ENCODE peak calls at places on chromosomes 16 and 17, in five cellular contexts. One of them, this sample, is unnamed.
A peak's percentile ranks its signal among the peaks of the same experiment; 100 is the strongest.

GRCh38 chr16:57601801-57602478 is 26.5 kb upstream of the ADGRG1 start:
- DNase-seq in stimulated activated naive B cell treated with anti-CD40 and anti-IgM and Interleukin-4, amounts not matched to agents 10 μg/mL and 1 μg/mL and 100 μg/mL, for 72 hours: peak; percentile 70
- DNase-seq in cerebellum: no peak
- DNase-seq in stimulated activated CD4-positive, alpha-beta T cell treated with anti-CD3 and anti-CD28 coated beads, Interleukin-4, amount 100 ng/mL, for 4 hours: no peak
- DNase-seq in left cardiac atrium: no peak
- DNase-seq in this sample: no peak

GRCh38 chr16:88566158-88566557 is 4.0 kb upstream of the ZC3H18 start:
- DNase-seq in stimulated activated CD4-positive, alpha-beta T cell treated with anti-CD3 and anti-CD28 coated beads, Interleukin-4, amount 100 ng/mL, for 4 hours: peak; percentile 63
- DNase-seq in cerebellum: no peak
- DNase-seq in stimulated activated naive B cell treated with anti-CD40 and anti-IgM and Interleukin-4, amounts not matched to agents 10 μg/mL and 1 μg/mL and 100 μg/mL, for 72 hours: no peak
- DNase-seq in left cardiac atrium: no peak
- DNase-seq in this sample: no peak

GRCh38 chr17:4405038-4405669 is 28.6 kb upstream of the SPNS3 start:
- DNase-seq in stimulated activated CD4-positive, alpha-beta T cell treated with anti-CD3 and anti-CD28 coated beads, Interleukin-4, amount 100 ng/mL, for 4 hours: no peak
- DNase-seq in stimulated activated naive B cell treated with anti-CD40 and anti-IgM and Interleukin-4, amounts not matched to agents 10 μg/mL and 1 μg/mL and 100 μg/mL, for 72 hours: no peak
- DNase-seq in left cardiac atrium: no peak
- DNase-seq in cerebellum: no peak
- DNase-seq in this sample: no peak

GRCh38 chr17:74972107-74972972 is at the start of gene HID1:
- DNase-seq in cerebellum: peak; percentile 94
- DNase-seq in left cardiac atrium: peak; percentile 74
- DNase-seq in stimulated activated naive B cell treated with anti-CD40 and anti-IgM and Interleukin-4, amounts not matched to agents 10 μg/mL and 1 μg/mL and 100 μg/mL, for 72 hours: no peak
- DNase-seq in stimulated activated CD4-positive, alpha-beta T cell treated with anti-CD3 and anti-CD28 coated beads, Interleukin-4, amount 100 ng/mL, for 4 hours: peak; percentile 76
- DNase-seq in this sample: peak; percentile 74

GRCh38 chr17:22373911-22374310 is 681.6 kb downstream of the KCNJ18 start:
- DNase-seq in cerebellum: no peak
- DNase-seq in left cardiac atrium: no peak
- DNase-seq in stimulated activated naive B cell treated with anti-CD40 and anti-IgM and Interleukin-4, amounts not matched to agents 10 μg/mL and 1 μg/mL and 100 μg/mL, for 72 hours: no peak
- DNase-seq in stimulated activated CD4-positive, alpha-beta T cell treated with anti-CD3 and anti-CD28 coated beads, Interleukin-4, amount 100 ng/mL, for 4 hours: no peak
- DNase-seq in this sample: no peak

GRCh38 chr16:81733295-81733694 is 45.8 kb upstream of the PLCG2 start:
- DNase-seq in stimulated activated CD4-positive, alpha-beta T cell treated with anti-CD3 and anti-CD28 coated beads, Interleukin-4, amount 100 ng/mL, for 4 hours: no peak
- DNase-seq in cerebellum: no peak
- DNase-seq in stimulated activated naive B cell treated with anti-CD40 and anti-IgM and Interleukin-4, amounts not matched to agents 10 μg/mL and 1 μg/mL and 100 μg/mL, for 72 hours: no peak
- DNase-seq in left cardiac atrium: no peak
- DNase-seq in this sample: no peak

GRCh38 chr17:44921122-44921882 is 6.0 kb upstream of the GFAP start:
- DNase-seq in stimulated activated naive B cell treated with anti-CD40 and anti-IgM and Interleukin-4, amounts not matched to agents 10 μg/mL and 1 μg/mL and 100 μg/mL, for 72 hours: no peak
- DNase-seq in cerebellum: no peak
- DNase-seq in stimulated activated CD4-positive, alpha-beta T cell treated with anti-CD3 and anti-CD28 coated beads, Interleukin-4, amount 100 ng/mL, for 4 hours: no peak
- DNase-seq in left cardiac atrium: no peak
- DNase-seq in this sample: no peak

GRCh38 chr17:45146616-45147101 is 1.6 kb upstream of the HEXIM1 start:
- DNase-seq in cerebellum: no peak
- DNase-seq in left cardiac atrium: peak; percentile 35
- DNase-seq in stimulated activated CD4-positive, alpha-beta T cell treated with anti-CD3 and anti-CD28 coated beads, Interleukin-4, amount 100 ng/mL, for 4 hours: no peak
- DNase-seq in stimulated activated naive B cell treated with anti-CD40 and anti-IgM and Interleukin-4, amounts not matched to agents 10 μg/mL and 1 μg/mL and 100 μg/mL, for 72 hours: no peak
- DNase-seq in this sample: no peak

GRCh38 chr16:4158143-4159093 is 42.2 kb upstream of the ADCY9 start:
- DNase-seq in stimulated activated CD4-positive, alpha-beta T cell treated with anti-CD3 and anti-CD28 coated beads, Interleukin-4, amount 100 ng/mL, for 4 hours: no peak
- DNase-seq in stimulated activated naive B cell treated with anti-CD40 and anti-IgM and Interleukin-4, amounts not matched to agents 10 μg/mL and 1 μg/mL and 100 μg/mL, for 72 hours: no peak
- DNase-seq in cerebellum: no peak
- DNase-seq in left cardiac atrium: no peak
- DNase-seq in this sample: no peak

GRCh38 chr17:62126292-62126691 is 61.2 kb upstream of the MED13 start:
- DNase-seq in left cardiac atrium: no peak
- DNase-seq in stimulated activated naive B cell treated with anti-CD40 and anti-IgM and Interleukin-4, amounts not matched to agents 10 μg/mL and 1 μg/mL and 100 μg/mL, for 72 hours: no peak
- DNase-seq in stimulated activated CD4-positive, alpha-beta T cell treated with anti-CD3 and anti-CD28 coated beads, Interleukin-4, amount 100 ng/mL, for 4 hours: no peak
- DNase-seq in cerebellum: no peak
- DNase-seq in this sample: no peak

GRCh38 chr17:3049705-3050295 is 13.6 kb downstream of the OR1D5 start:
- DNase-seq in stimulated activated CD4-positive, alpha-beta T cell treated with anti-CD3 and anti-CD28 coated beads, Interleukin-4, amount 100 ng/mL, for 4 hours: no peak
- DNase-seq in cerebellum: no peak
- DNase-seq in left cardiac atrium: no peak
- DNase-seq in stimulated activated naive B cell treated with anti-CD40 and anti-IgM and Interleukin-4, amounts not matched to agents 10 μg/mL and 1 μg/mL and 100 μg/mL, for 72 hours: no peak
- DNase-seq in this sample: no peak

GRCh38 chr16:3058173-3059030 is 7.0 kb upstream of the IL32 start:
- DNase-seq in left cardiac atrium: peak; percentile 52
- DNase-seq in stimulated activated CD4-positive, alpha-beta T cell treated with anti-CD3 and anti-CD28 coated beads, Interleukin-4, amount 100 ng/mL, for 4 hours: peak; percentile 44
- DNase-seq in stimulated activated naive B cell treated with anti-CD40 and anti-IgM and Interleukin-4, amounts not matched to agents 10 μg/mL and 1 μg/mL and 100 μg/mL, for 72 hours: peak; percentile 20
- DNase-seq in cerebellum: peak; percentile 60
- DNase-seq in this sample: peak; percentile 52

GRCh38 chr16:28180660-28181556 is 30.9 kb downstream of the XPO6 start:
- DNase-seq in left cardiac atrium: no peak
- DNase-seq in stimulated activated naive B cell treated with anti-CD40 and anti-IgM and Interleukin-4, amounts not matched to agents 10 μg/mL and 1 μg/mL and 100 μg/mL, for 72 hours: peak; percentile 59
- DNase-seq in cerebellum: no peak
- DNase-seq in stimulated activated CD4-positive, alpha-beta T cell treated with anti-CD3 and anti-CD28 coated beads, Interleukin-4, amount 100 ng/mL, for 4 hours: no peak
- DNase-seq in this sample: no peak

GRCh38 chr17:39097537-39097936 is 53.9 kb downstream of the PLXDC1 start:
- DNase-seq in left cardiac atrium: no peak
- DNase-seq in cerebellum: no peak
- DNase-seq in stimulated activated CD4-positive, alpha-beta T cell treated with anti-CD3 and anti-CD28 coated beads, Interleukin-4, amount 100 ng/mL, for 4 hours: no peak
- DNase-seq in stimulated activated naive B cell treated with anti-CD40 and anti-IgM and Interleukin-4, amounts not matched to agents 10 μg/mL and 1 μg/mL and 100 μg/mL, for 72 hours: no peak
- DNase-seq in this sample: no peak

GRCh38 chr16:22264786-22265185 is 32.4 kb upstream of the POLR3E start:
- DNase-seq in stimulated activated CD4-positive, alpha-beta T cell treated with anti-CD3 and anti-CD28 coated beads, Interleukin-4, amount 100 ng/mL, for 4 hours: no peak
- DNase-seq in cerebellum: no peak
- DNase-seq in left cardiac atrium: no peak
- DNase-seq in stimulated activated naive B cell treated with anti-CD40 and anti-IgM and Interleukin-4, amounts not matched to agents 10 μg/mL and 1 μg/mL and 100 μg/mL, for 72 hours: no peak
- DNase-seq in this sample: no peak

GRCh38 chr17:63116967-63117366 is 150.9 kb downstream of the TANC2 start:
- DNase-seq in stimulated activated naive B cell treated with anti-CD40 and anti-IgM and Interleukin-4, amounts not matched to agents 10 μg/mL and 1 μg/mL and 100 μg/mL, for 72 hours: no peak
- DNase-seq in stimulated activated CD4-positive, alpha-beta T cell treated with anti-CD3 and anti-CD28 coated beads, Interleukin-4, amount 100 ng/mL, for 4 hours: no peak
- DNase-seq in cerebellum: peak; percentile 24
- DNase-seq in left cardiac atrium: no peak
- DNase-seq in this sample: no peak

GRCh38 chr17:78037280-78037679 is 78.8 kb downstream of the TNRC6C start:
- DNase-seq in left cardiac atrium: no peak
- DNase-seq in stimulated activated CD4-positive, alpha-beta T cell treated with anti-CD3 and anti-CD28 coated beads, Interleukin-4, amount 100 ng/mL, for 4 hours: no peak
- DNase-seq in cerebellum: no peak
- DNase-seq in stimulated activated naive B cell treated with anti-CD40 and anti-IgM and Interleukin-4, amounts not matched to agents 10 μg/mL and 1 μg/mL and 100 μg/mL, for 72 hours: no peak
- DNase-seq in this sample: no peak